ENCODE peak calls at places on chromosomes 12 and 14, in nine cellular contexts. U is OCI-LY7, E is GM12865, B is nephron progenitor cell, Q is neuronal stem cell, Z is HTR-8/SVneo, L is keratinocyte, O is neural progenitor cell, R is pulmonary artery endothelial cell. V is an unnamed sample.

GRCh38 chr12:56257491-56258067 is 605 bp downstream of the ANKRD52 start:
- DNase-seq in U (no peak), E (no peak), B (peak), Q (peak), Z (peak), L (no peak), O (peak), R (no peak), V (no peak)

GRCh38 chr14:22386924-22387775 is 201.9 kb downstream of the DAD1 start:
- DNase-seq in U (peak), E (peak), B (peak), Q (peak), Z (peak), L (peak), O (peak), R (peak), V (peak)

GRCh38 chr12:131695968-131696367 is 14.9 kb upstream of the SFSWAP start:
- DNase-seq in U (no peak), E (no peak), B (no peak), Q (no peak), Z (no peak), L (no peak), O (no peak), R (no peak), V (no peak)

GRCh38 chr12:14111230-14111865 is 129.9 kb upstream of the GRIN2B start:
- DNase-seq in U (peak), E (peak), B (peak), Q (no peak), Z (no peak), L (no peak), O (peak), R (no peak), V (no peak)

GRCh38 chr12:143964-144649 is 69.8 kb downstream of the SLC6A12 start:
- DNase-seq in U (no peak), E (no peak), B (peak), Q (no peak), Z (no peak), L (no peak), O (peak), R (no peak), V (no peak)

GRCh38 chr12:4331842-4332241 is 10.8 kb downstream of the TIGAR start:
- DNase-seq in U (no peak), E (no peak), B (no peak), Q (no peak), Z (no peak), L (no peak), O (no peak), R (no peak), V (no peak)

GRCh38 chr14:85516239-85517112 is 13.5 kb upstream of the FLRT2 start:
- DNase-seq in U (no peak), E (no peak), B (no peak), Q (no peak), Z (peak), L (no peak), O (no peak), R (peak), V (no peak)

GRCh38 chr12:113161415-113162016 is 12.0 kb downstream of the CFAP73 start:
- DNase-seq in U (peak), E (peak), B (peak), Q (peak), Z (no peak), L (no peak), O (peak), R (no peak), V (peak)

GRCh38 chr14:24944800-24945199 is 105.1 kb downstream of the STXBP6 start:
- DNase-seq in U (no peak), E (no peak), B (no peak), Q (no peak), Z (no peak), L (no peak), O (no peak), R (no peak), V (no peak)

GRCh38 chr14:46480817-46481216 is 170.8 kb downstream of the RPL10L start:
- DNase-seq in U (no peak), E (no peak), B (no peak), Q (no peak), Z (no peak), L (no peak), O (no peak), R (no peak), V (no peak)

GRCh38 chr12:41242613-41243012 is 54.5 kb downstream of the PDZRN4 start:
- DNase-seq in U (peak), E (no peak), B (no peak), Q (no peak), Z (no peak), L (no peak), O (no peak), R (no peak), V (no peak)

GRCh38 chr14:97477353-97477752 is 680.2 kb downstream of the VRK1 start:
- DNase-seq in U (no peak), E (no peak), B (no peak), Q (no peak), Z (no peak), L (no peak), O (no peak), R (no peak), V (no peak)

GRCh38 chr12:68497702-68498101 is 113.0 kb upstream of the RAP1B start:
- DNase-seq in U (no peak), E (peak), B (no peak), Q (no peak), Z (peak), L (peak), O (no peak), R (no peak), V (peak)

GRCh38 chr12:75526655-75527511 is 15.5 kb upstream of the KRR1 start:
- DNase-seq in U (peak), E (peak), B (peak), Q (peak), Z (peak), L (no peak), O (peak), R (peak), V (peak)

GRCh38 chr14:76550534-76550933 is 174.6 kb downstream of the ESRRB start:
- DNase-seq in U (no peak), E (peak), B (no peak), Q (no peak), Z (peak), L (peak), O (no peak), R (no peak), V (peak)